ENCODE peak calls at places on chromosomes 11 and 22, in four cellular contexts. H, J, T and P are unnamed samples.

GRCh38 chr22:20873215-20873614 is 14.4 kb downstream of the SNAP29 start:
- DNase-seq in H (no peak), J (no peak), T (no peak), P (no peak)

GRCh38 chr22:17580461-17581031 is 17.2 kb downstream of the SLC25A18 start:
- DNase-seq in H (no peak), J (peak; percentile 69), T (peak; percentile 80), P (no peak)

GRCh38 chr11:124892750-124893454 is 4.8 kb downstream of the ROBO4 start:
- DNase-seq in H (no peak), J (no peak), T (no peak), P (no peak)

GRCh38 chr11:17839450-17839849 is 104.9 kb downstream of the KCNC1 start:
- DNase-seq in H (no peak), J (no peak), T (no peak), P (no peak)

GRCh38 chr11:11076879-11077278 is 219.0 kb upstream of the ZBED5 start:
- DNase-seq in H (no peak), J (no peak), T (no peak), P (no peak)

GRCh38 chr11:58788355-58789023 is 56.0 kb downstream of the GLYATL2 start:
- DNase-seq in H (peak; percentile 61), J (peak; percentile 45), T (peak; percentile 64), P (no peak)

GRCh38 chr11:75815345-75815983 is 454 bp downstream of the UVRAG start:
- DNase-seq in H (peak; percentile 29), J (peak; percentile 53), T (peak; percentile 75), P (no peak)

GRCh38 chr22:22713416-22713815 is 69.0 kb downstream of the GGTLC2 start:
- DNase-seq in H (no peak), J (no peak), T (no peak), P (peak; percentile 14)

GRCh38 chr22:20110359-20110985 is 5.4 kb upstream of the RANBP1 start:
- DNase-seq in H (no peak), J (no peak), T (no peak), P (no peak)

GRCh38 chr11:128451651-128452470 is 135.5 kb downstream of the ETS1 start:
- DNase-seq in H (peak; percentile 57), J (peak; percentile 37), T (no peak), P (no peak)

GRCh38 chr11:128448487-128448886 is 138.9 kb downstream of the ETS1 start:
- DNase-seq in H (peak; percentile 87), J (peak; percentile 43), T (peak; percentile 81), P (no peak)

GRCh38 chr11:128453444-128454336 is 133.7 kb downstream of the ETS1 start:
- DNase-seq in H (peak; percentile 99), J (no peak), T (no peak), P (no peak)

GRCh38 chr11:128448981-128449713 is 138.2 kb downstream of the ETS1 start:
- DNase-seq in H (no peak), J (no peak), T (no peak), P (no peak)

DNA sequence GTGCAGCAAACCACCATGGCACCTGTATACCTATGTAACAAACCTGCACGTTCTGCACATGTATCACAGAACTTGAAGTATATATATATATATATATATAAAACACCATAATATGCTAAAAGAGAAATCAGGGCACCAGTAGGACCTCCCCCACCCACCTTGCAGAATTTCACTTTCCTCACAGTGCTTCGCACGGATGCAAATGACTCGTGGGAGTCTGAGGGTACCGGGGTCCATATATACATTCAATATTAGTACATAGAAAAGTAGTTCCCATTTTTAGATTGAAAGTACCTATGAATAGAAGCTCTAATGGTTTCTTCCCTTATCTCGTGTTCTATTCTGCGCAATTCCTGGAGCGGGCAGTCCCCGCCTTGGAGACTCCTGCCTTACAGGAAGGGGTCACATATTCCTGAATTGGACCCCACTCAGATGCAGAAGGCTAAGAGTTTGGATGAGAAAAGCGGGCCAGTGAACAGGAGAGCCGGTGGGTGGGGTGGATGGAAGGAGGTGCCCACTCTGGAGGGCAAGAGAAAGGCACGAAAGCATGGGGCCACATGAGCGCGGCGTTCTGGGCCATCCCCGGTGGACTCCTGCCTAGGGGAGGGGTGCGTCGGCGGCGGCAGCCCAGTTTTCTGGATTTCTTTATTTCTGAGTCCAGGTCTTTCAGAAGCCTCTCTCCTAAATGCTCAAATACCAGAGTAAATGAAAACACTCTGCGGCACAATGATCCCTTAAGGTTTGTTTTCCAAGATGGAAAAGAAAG is 136.3 kb downstream of the ETS1 start:
- DNase-seq in H (no peak), J (no peak), T (no peak), P (no peak)
- H3K56ac ChIP-seq in H (no peak overlapping the region), J (no peak overlapping the region), T (no peak overlapping the region), P (no peak overlapping the region)

GRCh38 chr22:36331306-36331911 is 56.4 kb downstream of the MYH9 start:
- DNase-seq in H (peak; percentile 98), J (peak; percentile 91), T (peak; percentile 99), P (peak; percentile 65)
- H3K56ac ChIP-seq in H (peak overlapping the region; percentile 99), J (no peak overlapping the region), T (peak overlapping the region; percentile 89), P (no peak overlapping the region)

DNA sequence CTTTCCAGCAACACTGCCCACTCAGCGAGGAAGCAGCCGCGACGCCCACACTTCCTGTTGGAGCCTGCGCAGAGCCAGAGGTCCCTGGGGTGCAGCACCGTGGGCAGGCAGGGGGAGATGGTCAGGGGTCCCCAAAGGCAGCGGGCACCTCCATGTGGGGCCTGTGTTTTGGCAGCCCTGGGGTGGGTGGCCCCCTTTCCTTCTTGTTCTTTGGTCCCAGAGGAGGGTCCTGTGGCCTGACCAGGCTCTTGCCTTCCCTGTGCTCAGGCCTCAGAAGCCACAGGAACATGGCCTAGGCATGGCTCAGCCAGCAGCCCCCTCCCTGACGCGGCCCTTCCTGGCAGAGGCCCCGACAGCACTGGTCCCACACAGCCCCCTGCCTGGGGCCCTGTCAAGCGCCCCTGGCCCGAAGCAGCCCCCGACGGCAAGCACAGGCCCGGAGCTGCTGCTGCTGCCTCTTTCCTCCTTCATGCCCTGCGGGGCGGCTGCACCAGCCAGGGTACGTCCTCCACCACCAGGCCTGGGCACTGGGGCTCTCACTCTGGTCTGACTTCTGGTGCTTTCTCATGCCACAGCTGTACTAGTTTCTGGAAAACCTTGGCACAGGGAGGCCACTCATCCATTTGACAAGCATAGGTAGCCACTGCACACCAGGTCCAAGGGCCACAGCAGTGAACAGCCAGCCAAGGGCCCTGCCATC is 47.1 kb downstream of the PISD start:
- DNase-seq in H (no peak), J (no peak), T (no peak), P (no peak)
- H3K56ac ChIP-seq in H (no peak overlapping the region), J (no peak overlapping the region), T (no peak overlapping the region), P (no peak overlapping the region)

GRCh38 chr22:43402128-43402527 is 9.7 kb upstream of the MPPED1 start:
- DNase-seq in H (no peak), J (no peak), T (no peak), P (no peak)

GRCh38 chr22:43399980-43400358 is 11.8 kb upstream of the MPPED1 start:
- DNase-seq in H (no peak), J (no peak), T (no peak), P (no peak)

GRCh38 chr22:43400449-43400848 is 11.4 kb upstream of the MPPED1 start:
- DNase-seq in H (no peak), J (no peak), T (no peak), P (no peak)

GRCh38 chr22:43401233-43401632 is 10.6 kb upstream of the MPPED1 start:
- DNase-seq in H (no peak), J (no peak), T (no peak), P (no peak)

GRCh38 chr22:43401661-43402060 is 10.2 kb upstream of the MPPED1 start:
- DNase-seq in H (no peak), J (no peak), T (no peak), P (no peak)
- H3K56ac ChIP-seq in H (no peak overlapping the region), J (no peak overlapping the region), T (no peak overlapping the region), P (no peak overlapping the region)

GRCh38 chr22:43878079-43878795 is 13.6 kb downstream of the PNPLA5 start:
- DNase-seq in H (peak; percentile 21), J (peak; percentile 19), T (no peak), P (no peak)
- H3K56ac ChIP-seq in H (no peak overlapping the region), J (no peak overlapping the region), T (no peak overlapping the region), P (no peak overlapping the region)

DNA sequence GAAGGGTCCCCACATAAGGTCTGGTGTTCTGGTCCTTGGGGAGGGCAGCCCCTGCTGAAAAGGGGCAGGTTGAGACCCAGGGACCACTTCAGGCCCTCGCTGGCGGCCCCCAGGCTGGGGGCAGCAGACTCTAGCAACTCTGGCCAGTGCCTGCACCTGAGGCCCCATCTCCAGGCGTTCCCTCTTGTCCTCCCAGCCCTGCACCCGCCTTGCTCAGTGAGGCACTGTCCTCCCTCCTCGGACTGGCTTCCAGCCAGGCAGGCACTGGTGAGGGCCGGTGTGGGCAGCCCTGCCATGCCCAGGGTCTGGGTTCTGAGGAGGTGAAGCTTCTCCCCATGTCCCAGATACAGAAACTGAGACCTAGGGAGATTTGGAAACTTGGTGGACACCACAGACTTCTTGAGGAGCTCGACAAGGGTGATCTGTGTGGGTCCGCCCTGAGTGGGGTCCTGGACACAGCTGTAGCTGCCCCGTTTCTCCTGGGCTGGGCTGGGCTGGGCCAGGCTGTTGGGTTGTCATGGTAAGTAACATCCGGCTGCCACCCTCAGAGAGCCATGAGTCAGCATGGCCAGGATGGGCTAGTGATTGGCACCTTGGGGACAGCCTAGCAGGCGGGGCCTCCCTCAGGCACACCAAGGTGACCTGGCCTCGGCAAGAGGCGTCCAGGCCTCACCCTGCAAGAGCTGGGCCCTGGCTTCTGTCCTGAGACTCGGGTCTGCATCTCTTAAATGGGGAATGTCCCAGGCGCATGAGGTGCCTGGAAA is 11.1 kb upstream of the PHLDA2 start:
- DNase-seq in H (no peak), J (peak; percentile 29), T (no peak), P (no peak)
- H3K56ac ChIP-seq in H (no peak overlapping the region), J (no peak overlapping the region), T (no peak overlapping the region), P (no peak overlapping the region)

DNA sequence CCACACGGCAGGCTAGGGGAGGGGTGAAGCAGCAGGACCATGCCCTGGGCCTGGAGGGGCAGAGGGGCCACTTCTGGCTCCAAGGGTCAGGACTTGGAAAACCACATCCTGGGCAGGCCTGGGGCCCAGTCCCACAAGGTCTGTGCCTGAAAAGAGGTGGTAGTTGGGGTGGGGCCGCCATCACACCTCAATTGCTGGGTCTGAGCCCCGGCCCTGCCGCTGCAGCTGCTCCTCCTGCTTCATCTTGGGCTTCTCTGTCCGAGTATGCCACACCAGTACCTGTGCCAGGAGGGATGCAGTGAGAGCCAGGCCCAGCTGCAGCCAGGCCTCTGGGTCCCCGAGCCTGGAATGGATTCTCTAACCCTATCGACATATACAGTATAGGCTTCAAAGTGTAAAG is 2.5 kb downstream of the ROM1 start:
- DNase-seq in H (no peak), J (no peak), T (no peak), P (no peak)
- H3K56ac ChIP-seq in H (no peak overlapping the region), J (peak overlapping the region; percentile 89), T (peak overlapping the region; percentile 2), P (no peak overlapping the region)

GRCh38 chr11:36452231-36452630 is 57.8 kb downstream of the TRAF6 start:
- DNase-seq in H (peak; percentile 32), J (no peak), T (no peak), P (no peak)

GRCh38 chr11:36449566-36450390 is 60.3 kb downstream of the TRAF6 start:
- DNase-seq in H (no peak), J (peak; percentile 5), T (no peak), P (no peak)

GRCh38 chr11:36451681-36452080 is 58.4 kb downstream of the TRAF6 start:
- DNase-seq in H (no peak), J (no peak), T (no peak), P (no peak)

GRCh38 chr11:36450391-36450714 is 59.7 kb downstream of the TRAF6 start:
- DNase-seq in H (no peak), J (no peak), T (no peak), P (no peak)

GRCh38 chr11:36451045-36451444 is 59.0 kb downstream of the TRAF6 start:
- DNase-seq in H (no peak), J (no peak), T (no peak), P (no peak)
- H3K56ac ChIP-seq in H (no peak overlapping the region), J (no peak overlapping the region), T (no peak overlapping the region), P (no peak overlapping the region)